ENCODE peak calls at places on chromosomes 6 and 20, in ten cellular contexts. B is left ventricle myocardium inferior; X is CD8-positive, alpha-beta memory T cell; W is lower lobe of right lung; K is heart right ventricle; H is iPS DF 6.9; A is kidney; R is coronary artery; Q is ascending aorta; Y is SK-N-SH. O is an unnamed sample.

GRCh38 chr6:40627316-40627715 is 40.2 kb upstream of the LRFN2 start:
- DNase-seq in B (no peak), X (no peak), W (no peak), K (no peak), H (no peak), A (no peak), R (no peak), Q (no peak), Y (no peak), O (no peak)

GRCh38 chr6:38176797-38177751 is 357.5 kb downstream of the ZFAND3 start:
- DNase-seq in B (no peak), X (no peak), W (no peak), K (peak; percentile 40), H (no peak), A (peak; percentile 42), R (no peak), Q (no peak), Y (no peak), O (peak; percentile 35)

GRCh38 chr6:96522469-96523009 is 933 bp downstream of the UFL1 start:
- DNase-seq in B (no peak), X (no peak), W (no peak), K (no peak), H (no peak), A (no peak), R (no peak), Q (no peak), Y (peak; percentile 7), O (no peak)

GRCh38 chr6:26312096-26312463 is 52.9 kb upstream of the BTN3A2 start:
- DNase-seq in B (no peak), X (no peak), W (no peak), K (no peak), H (no peak), A (no peak), R (no peak), Q (no peak), Y (no peak), O (no peak)

GRCh38 chr6:1832844-1833787 is 223.4 kb downstream of the FOXC1 start:
- DNase-seq in B (peak; percentile 43), X (no peak), W (peak; percentile 52), K (peak; percentile 46), H (no peak), A (peak; percentile 90), R (no peak), Q (peak; percentile 75), Y (peak; percentile 61), O (peak; percentile 60)

GRCh38 chr6:130906736-130907381 is 79.7 kb downstream of the SMLR1 start:
- DNase-seq in B (no peak), X (no peak), W (no peak), K (no peak), H (no peak), A (no peak), R (no peak), Q (no peak), Y (no peak), O (no peak)

GRCh38 chr20:33656783-33657703 is 5.1 kb upstream of the C20orf144 start:
- DNase-seq in B (peak; percentile 11), X (no peak), W (peak; percentile 41), K (no peak), H (no peak), A (peak; percentile 59), R (peak; percentile 74), Q (no peak), Y (no peak), O (no peak)

GRCh38 chr6:151647871-151648639 is 154.2 kb downstream of the CCDC170 start:
- DNase-seq in B (no peak), X (no peak), W (no peak), K (no peak), H (peak; percentile 55), A (no peak), R (no peak), Q (no peak), Y (no peak), O (no peak)

GRCh38 chr20:56780266-56780665 is 151.2 kb downstream of the TFAP2C start:
- DNase-seq in B (no peak), X (no peak), W (no peak), K (no peak), H (no peak), A (no peak), R (no peak), Q (no peak), Y (no peak), O (no peak)

GRCh38 chr6:118523216-118523615 is 24.9 kb upstream of the PLN start:
- DNase-seq in B (no peak), X (no peak), W (no peak), K (no peak), H (no peak), A (no peak), R (no peak), Q (no peak), Y (no peak), O (no peak)

GRCh38 chr20:34967421-34967820 is 11.8 kb downstream of the MYH7B start:
- DNase-seq in B (no peak), X (no peak), W (no peak), K (no peak), H (no peak), A (no peak), R (no peak), Q (no peak), Y (no peak), O (no peak)

GRCh38 chr20:17568045-17568788 is 1.7 kb upstream of the DSTN start:
- DNase-seq in B (no peak), X (no peak), W (no peak), K (no peak), H (no peak), A (no peak), R (no peak), Q (no peak), Y (no peak), O (no peak)
- H3K27ac ChIP-seq in B (peak overlapping the region; percentile 98), X (no peak overlapping the region), W (peak overlapping the region; percentile 100), K (peak overlapping the region; percentile 100), H (no peak overlapping the region), A (peak overlapping the region; percentile 99), R (peak overlapping the region; percentile 100), Q (peak overlapping the region; percentile 98), Y (peak overlapping the region; percentile 99), O (peak overlapping the region; percentile 100)

DNA sequence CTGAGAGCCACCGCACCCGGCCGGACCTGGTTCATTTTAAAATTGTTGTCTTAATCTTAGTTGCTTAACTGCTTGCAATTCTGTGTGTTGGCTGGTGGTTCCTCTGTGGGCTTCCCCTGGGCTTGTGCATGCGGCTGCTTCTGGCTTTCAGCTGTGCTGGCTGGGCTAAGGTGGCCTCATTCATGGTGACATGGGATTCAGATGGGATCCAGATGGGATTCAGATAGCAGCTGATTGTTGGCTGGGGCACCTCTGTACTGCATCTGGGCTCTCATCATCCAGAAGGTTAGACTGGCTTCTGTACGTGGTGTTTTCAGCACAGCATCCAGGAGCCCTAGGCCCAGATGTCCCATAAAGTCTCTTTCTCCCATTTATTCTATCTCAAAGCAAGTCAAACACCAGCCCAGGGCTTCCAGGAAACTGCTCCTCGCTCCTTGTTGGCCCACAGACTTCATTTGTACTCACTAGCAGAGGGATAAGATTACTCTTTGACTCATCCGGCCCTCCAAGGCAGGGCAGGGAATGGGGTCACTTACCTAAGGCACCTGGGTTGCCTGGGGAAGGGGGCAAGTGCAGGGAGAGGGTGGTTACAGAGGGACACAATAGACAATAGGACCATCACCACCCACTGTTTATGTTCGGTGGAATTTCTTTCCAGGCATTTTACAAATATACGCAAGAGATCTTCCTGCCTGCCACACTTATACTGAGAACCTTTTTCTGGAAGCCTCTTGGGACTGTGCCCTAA is 10.2 kb upstream of the PEDS1 start:
- DNase-seq in B (peak; percentile 59), X (no peak), W (no peak), K (no peak), H (no peak), A (no peak), R (no peak), Q (no peak), Y (no peak), O (peak; percentile 79)
- H3K27ac ChIP-seq in B (peak overlapping the region; percentile 74), X (no peak overlapping the region), W (peak overlapping the region; percentile 8), K (peak overlapping the region; percentile 58), H (no peak overlapping the region), A (no peak overlapping the region), R (no peak overlapping the region), Q (peak overlapping the region; percentile 38), Y (peak overlapping the region; percentile 10), O (no peak overlapping the region)

GRCh38 chr20:25253606-25254275 is 5.9 kb downstream of the PYGB start:
- DNase-seq in B (no peak), X (no peak), W (no peak), K (no peak), H (no peak), A (no peak), R (no peak), Q (no peak), Y (peak; percentile 16), O (no peak)

GRCh38 chr20:25252686-25253421 is 5.0 kb downstream of the PYGB start:
- DNase-seq in B (no peak), X (no peak), W (no peak), K (no peak), H (no peak), A (no peak), R (no peak), Q (peak; percentile 40), Y (peak; percentile 3), O (no peak)

GRCh38 chr20:25254986-25255680 is 7.2 kb downstream of the PYGB start:
- DNase-seq in B (peak; percentile 67), X (no peak), W (peak; percentile 74), K (peak; percentile 80), H (no peak), A (peak; percentile 91), R (peak; percentile 84), Q (peak; percentile 83), Y (peak; percentile 68), O (peak; percentile 72)

GRCh38 chr20:25256226-25256859 is 8.5 kb downstream of the PYGB start:
- DNase-seq in B (no peak), X (no peak), W (no peak), K (no peak), H (no peak), A (no peak), R (peak; percentile 69), Q (peak; percentile 60), Y (peak; percentile 4), O (no peak)

GRCh38 chr20:25254571-25254970 is 6.7 kb downstream of the PYGB start:
- DNase-seq in B (no peak), X (no peak), W (no peak), K (no peak), H (no peak), A (no peak), R (no peak), Q (no peak), Y (peak; percentile 73), O (no peak)
- H3K27ac ChIP-seq in B (peak overlapping the region; percentile 97), X (no peak overlapping the region), W (peak overlapping the region; percentile 59), K (peak overlapping the region; percentile 97), H (no peak overlapping the region), A (peak overlapping the region; percentile 88), R (peak overlapping the region; percentile 51), Q (peak overlapping the region; percentile 32), Y (no peak overlapping the region), O (peak overlapping the region; percentile 98)

DNA sequence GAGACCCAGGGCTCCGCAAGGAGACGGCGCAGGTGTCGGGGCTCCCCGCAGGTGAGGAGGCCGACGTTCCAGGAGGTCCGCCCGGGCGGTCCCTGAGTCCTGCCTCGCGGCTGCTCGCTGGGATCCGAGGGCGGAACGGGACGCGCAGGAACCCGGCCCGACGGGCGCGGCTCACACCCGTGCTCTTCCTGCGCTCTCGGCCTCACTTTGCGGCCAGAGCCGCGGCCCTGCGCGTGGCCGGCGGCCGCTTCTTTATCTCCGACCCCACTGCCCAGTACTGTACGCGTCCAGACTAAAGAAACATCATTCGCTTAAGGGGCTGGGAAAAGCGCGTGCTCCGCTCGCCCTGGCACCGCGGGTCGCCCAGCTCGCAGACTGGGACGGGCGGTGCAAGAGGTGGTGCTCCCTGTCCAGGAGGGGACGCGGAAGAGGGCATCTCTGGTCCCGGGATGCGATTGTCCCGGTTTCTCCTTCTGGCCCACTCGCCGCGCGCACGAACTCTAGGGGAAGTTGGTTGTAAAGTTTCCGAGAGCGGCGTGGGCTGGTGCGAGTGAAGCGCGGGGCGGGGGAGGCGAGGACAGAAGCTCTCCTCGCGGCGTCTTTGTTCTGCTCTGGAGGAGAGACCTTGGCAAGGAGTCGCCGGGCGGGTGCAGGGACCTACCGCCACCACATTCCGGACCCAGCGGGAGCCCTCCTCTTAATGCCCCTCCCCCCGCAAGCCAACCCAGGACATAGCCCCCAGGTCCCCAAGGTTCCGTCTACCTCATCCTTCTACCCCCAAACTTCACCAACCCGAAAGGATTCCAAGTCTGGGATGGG is 70.9 kb downstream of the SOX4 start:
- DNase-seq in B (peak; percentile 31), X (no peak), W (peak; percentile 53), K (peak; percentile 36), H (peak; percentile 45), A (peak; percentile 84), R (no peak), Q (no peak), Y (no peak), O (peak; percentile 52)
- H3K27ac ChIP-seq in B (peak overlapping the region; percentile 76), X (no peak overlapping the region), W (no peak overlapping the region), K (peak overlapping the region; percentile 46), H (no peak overlapping the region), A (no peak overlapping the region), R (peak overlapping the region; percentile 45), Q (peak overlapping the region; percentile 66), Y (no peak overlapping the region), O (peak overlapping the region; percentile 62)